ENCODE peak calls at places on chromosomes 5 and 9, in ten cellular contexts. A is stimulated activated naive CD4-positive, alpha-beta T cell; E is ascending aorta; S is SK-N-DZ; C is neuronal stem cell; W is iPS DF 19.7; G is fibroblast of gingiva; M is T-helper 2 cell treated with Interferon-gamma antibody and Interleukin-4, amounts not matched to agents 5 μg/mL and 100 μg/mL, for 36 hours; F is non-pigmented ciliary epithelial cell; U is gastrocnemius medialis. H is an unnamed sample.

GRCh38 chr5:97534166-97534565 is 351.1 kb upstream of the RIOK2 start:
- DNase-seq in U (no peak), W (peak), A (no peak), S (peak), F (peak), E (no peak), C (peak), M (no peak), G (peak), H (no peak)

GRCh38 chr9:33120620-33121019 is 44.1 kb upstream of the SMU1 start:
- DNase-seq in F (no peak), W (no peak), U (no peak), C (no peak), G (no peak), S (no peak), M (no peak), A (no peak), E (no peak), H (no peak)

GRCh38 chr5:132877938-132878337 is 4.5 kb downstream of the LEAP2 start:
- DNase-seq in M (no peak), A (no peak), S (no peak), G (peak), F (no peak), U (peak), C (no peak), E (no peak), W (no peak), H (no peak)

GRCh38 chr9:32455738-32456137 is 70.3 kb downstream of the RIGI start:
- DNase-seq in A (no peak), W (no peak), M (no peak), C (no peak), S (no peak), U (no peak), G (no peak), F (no peak), E (no peak), H (no peak)

GRCh38 chr9:82424599-82424998 is 436.0 kb downstream of the SPATA31D1 start:
- DNase-seq in S (no peak), M (no peak), F (no peak), E (no peak), A (no peak), C (no peak), G (no peak), W (no peak), U (no peak), H (no peak)

GRCh38 chr5:31364881-31365636 is 166.8 kb downstream of the DROSHA start:
- DNase-seq in F (no peak), M (no peak), S (no peak), E (no peak), G (peak), A (no peak), W (no peak), C (no peak), U (no peak), H (no peak)

GRCh38 chr9:123373447-123373923 is 17.5 kb downstream of the CRB2 start:
- DNase-seq in C (no peak), F (no peak), U (no peak), M (no peak), A (no peak), W (no peak), S (no peak), G (no peak), E (no peak), H (no peak)

GRCh38 chr9:133704711-133705181 is 33.4 kb downstream of the SARDH start:
- DNase-seq in G (no peak), S (no peak), A (no peak), F (no peak), E (no peak), M (no peak), W (no peak), C (no peak), U (no peak), H (no peak)

GRCh38 chr5:10977011-10977410 is 216.0 kb upstream of the DAP start:
- DNase-seq in E (no peak), A (no peak), W (no peak), G (no peak), M (no peak), F (no peak), U (no peak), C (no peak), S (no peak), H (no peak)

GRCh38 chr9:90659626-90660364 is 17.2 kb upstream of the DIRAS2 start:
- DNase-seq in E (no peak), M (no peak), S (no peak), F (peak), G (no peak), W (no peak), A (no peak), C (no peak), U (no peak), H (no peak)

GRCh38 chr5:154557548-154557947 is 79.5 kb upstream of the HAND1 start:
- DNase-seq in U (no peak), A (no peak), G (no peak), M (no peak), E (no peak), S (no peak), W (no peak), C (no peak), F (no peak), H (no peak)

GRCh38 chr9:129643706-129644105 is 1.8 kb upstream of the ASB6 start:
- DNase-seq in S (no peak), A (no peak), E (no peak), F (no peak), G (no peak), M (no peak), C (no peak), U (no peak), W (no peak), H (no peak)

GRCh38 chr5:159826351-159827222 is 89.7 kb upstream of the ADRA1B start:
- DNase-seq in U (peak), F (peak), G (peak), S (no peak), E (no peak), A (no peak), M (no peak), W (peak), C (no peak), H (no peak)

GRCh38 chr9:37949576-37949975 is 45.6 kb upstream of the SLC25A51 start:
- DNase-seq in A (no peak), U (no peak), E (no peak), C (no peak), S (no peak), G (peak), M (no peak), W (no peak), F (no peak), H (no peak)

GRCh38 chr5:125277494-125278154 is 531.2 kb upstream of the ZNF608 start:
- DNase-seq in G (no peak), M (no peak), F (peak), W (no peak), S (no peak), U (no peak), A (no peak), C (no peak), E (no peak), H (no peak)

GRCh38 chr5:54902817-54903473 is 82.4 kb downstream of the ESM1 start:
- DNase-seq in G (peak), U (no peak), S (no peak), E (no peak), A (no peak), M (peak), F (peak), C (no peak), W (no peak), H (no peak)

GRCh38 chr5:141954193-141954592 is 3.8 kb downstream of the PCDH12 start:
- DNase-seq in C (no peak), F (no peak), U (no peak), W (no peak), S (no peak), E (no peak), M (no peak), G (no peak), A (no peak), H (no peak)

GRCh38 chr5:76838481-76839261 is 11.1 kb upstream of the S100Z start:
- DNase-seq in E (no peak), S (no peak), G (peak), A (no peak), F (no peak), W (no peak), U (no peak), C (no peak), M (no peak), H (no peak)

GRCh38 chr9:78234810-78235209 is 1.1 kb upstream of the CEP78 start:
- DNase-seq in F (peak), C (no peak), S (no peak), A (no peak), M (no peak), G (no peak), W (no peak), E (no peak), U (no peak), H (no peak)

GRCh38 chr5:96203761-96204160 is 229.3 kb downstream of the PCSK1 start:
- DNase-seq in M (no peak), F (no peak), S (no peak), A (no peak), C (no peak), E (no peak), W (no peak), U (no peak), G (no peak), H (no peak)

GRCh38 chr9:124414612-124415011 is 630 bp downstream of the PSMB7 start:
- DNase-seq in W (no peak), M (no peak), G (no peak), C (no peak), E (no peak), U (no peak), S (no peak), F (no peak), A (no peak), H (no peak)

GRCh38 chr9:73200694-73201432 is 49.2 kb downstream of the ANXA1 start:
- DNase-seq in E (no peak), A (no peak), S (peak), M (no peak), W (no peak), U (no peak), F (no peak), C (peak), G (peak), H (no peak)

GRCh38 chr5:81513982-81514381 is 120.0 kb upstream of the ACOT12 start:
- DNase-seq in U (no peak), S (no peak), C (no peak), A (no peak), W (no peak), E (no peak), G (no peak), M (no peak), F (no peak), H (no peak)

GRCh38 chr9:127927457-127928231 is 2.9 kb downstream of the PIP5KL1 start:
- DNase-seq in F (no peak), W (no peak), C (no peak), U (no peak), S (no peak), M (no peak), A (peak), E (no peak), G (no peak), H (no peak)

GRCh38 chr5:113255105-113255504 is 179.7 kb downstream of the TSSK1B start:
- DNase-seq in U (no peak), C (no peak), M (no peak), W (no peak), G (peak), A (no peak), S (no peak), E (no peak), F (no peak), H (no peak)

GRCh38 chr5:148457183-148457620 is 73.4 kb downstream of the FBXO38 start:
- DNase-seq in S (peak), W (no peak), C (no peak), M (no peak), E (no peak), U (no peak), A (no peak), G (no peak), F (no peak), H (no peak)

GRCh38 chr9:20292002-20292401 is 330.3 kb downstream of the MLLT3 start:
- DNase-seq in C (no peak), U (no peak), S (peak), M (no peak), G (no peak), W (no peak), F (no peak), E (no peak), A (no peak), H (no peak)

GRCh38 chr5:43680286-43680685 is 77.3 kb downstream of the NNT start:
- DNase-seq in E (no peak), M (no peak), F (no peak), G (peak), A (no peak), C (no peak), U (no peak), W (no peak), S (no peak), H (no peak)

GRCh38 chr5:126031989-126032716 is 391.1 kb upstream of the GRAMD2B start:
- DNase-seq in E (no peak), W (no peak), S (no peak), A (no peak), U (no peak), M (no peak), F (peak), C (no peak), G (peak), H (no peak)

GRCh38 chr5:11588803-11589202 is 315.4 kb downstream of the CTNND2 start:
- DNase-seq in C (peak), A (no peak), G (no peak), F (no peak), U (no peak), E (no peak), W (peak), S (no peak), M (no peak), H (peak)

GRCh38 chr9:93896093-93896492 is 59.1 kb downstream of the BARX1 start:
- DNase-seq in W (no peak), F (no peak), G (no peak), S (no peak), C (no peak), U (no peak), E (peak), M (no peak), A (no peak), H (no peak)

GRCh38 chr5:59506285-59506877 is 387.1 kb downstream of the PDE4D start:
- DNase-seq in U (no peak), F (no peak), S (peak), W (no peak), A (no peak), E (no peak), M (no peak), G (peak), C (no peak), H (no peak)